ENCODE peak calls at places on chromosomes 13 and 19, in seven cellular contexts. J is prostate gland, C is endothelial cell of umbilical vein, X is HCT116, M is sigmoid colon, G is breast epithelium, U is Panc1. S is an unnamed sample.

GRCh38 chr13:109755551-109755950 is 30.8 kb downstream of the IRS2 start:
- DNase-seq in J (no peak), C (no peak), X (no peak), M (no peak), G (peak; percentile 16), U (no peak), S (no peak)

GRCh38 chr19:50232600-50232999 is 29.2 kb downstream of the MYH14 start:
- DNase-seq in J (no peak), C (no peak), X (no peak), M (no peak), G (no peak), U (no peak), S (no peak)

GRCh38 chr13:41459754-41460111 is 2.4 kb downstream of the RGCC start:
- DNase-seq in J (no peak), C (no peak), X (no peak), M (no peak), G (no peak), U (no peak), S (no peak)

GRCh38 chr19:30391554-30392551 is 19.7 kb downstream of the ZNF536 start:
- DNase-seq in J (no peak), C (no peak), X (no peak), M (no peak), G (no peak), U (no peak), S (peak; percentile 71)

GRCh38 chr19:17847538-17848366 is at the start of gene JAK3:
- DNase-seq in J (no peak), C (peak; percentile 70), X (no peak), M (no peak), G (no peak), U (no peak), S (peak; percentile 94)

GRCh38 chr19:56350416-56351045 is 35.9 kb upstream of the ZSCAN5A start:
- DNase-seq in J (peak; percentile 11), C (peak; percentile 55), X (peak; percentile 24), M (no peak), G (peak; percentile 22), U (peak; percentile 45), S (peak; percentile 84)

GRCh38 chr19:18875726-18876125 is 20.2 kb downstream of the CERS1 start:
- DNase-seq in J (no peak), C (no peak), X (no peak), M (no peak), G (no peak), U (no peak), S (no peak)

GRCh38 chr19:19040417-19040816 is 7.0 kb downstream of the ARMC6 start:
- DNase-seq in J (peak; percentile 75), C (no peak), X (no peak), M (peak; percentile 89), G (peak; percentile 76), U (no peak), S (no peak)

GRCh38 chr19:52735734-52736133 is 890 bp upstream of the ZNF611 start:
- DNase-seq in J (peak; percentile 61), C (peak; percentile 72), X (no peak), M (peak; percentile 85), G (peak; percentile 80), U (no peak), S (peak; percentile 97)

GRCh38 chr13:36919833-36920611 is at the start of gene SMAD9:
- DNase-seq in J (peak; percentile 76), C (peak; percentile 58), X (peak; percentile 1), M (peak; percentile 91), G (peak; percentile 30), U (no peak), S (peak; percentile 78)

GRCh38 chr13:44713793-44714469 is 137.8 kb upstream of the TSC22D1 start:
- DNase-seq in J (no peak), C (peak; percentile 81), X (peak; percentile 79), M (no peak), G (peak; percentile 56), U (no peak), S (no peak)

GRCh38 chr19:50486823-50487515 is 10.3 kb upstream of the GARIN5A start:
- DNase-seq in J (no peak), C (peak; percentile 15), X (peak; percentile 80), M (no peak), G (no peak), U (no peak), S (peak; percentile 97)

GRCh38 chr13:95707442-95708389 is 30.8 kb downstream of the DNAJC3 start:
- DNase-seq in J (no peak), C (no peak), X (no peak), M (no peak), G (no peak), U (no peak), S (no peak)

GRCh38 chr13:98451676-98452105 is 125.2 kb downstream of the STK24 start:
- DNase-seq in J (no peak), C (no peak), X (no peak), M (peak; percentile 92), G (no peak), U (no peak), S (no peak)

GRCh38 chr13:92589955-92590354 is 636.7 kb upstream of the GPC6 start:
- DNase-seq in J (no peak), C (no peak), X (no peak), M (no peak), G (no peak), U (no peak), S (no peak)

GRCh38 chr13:84192125-84192524 is 309.9 kb upstream of the SLITRK1 start:
- DNase-seq in J (no peak), C (no peak), X (no peak), M (no peak), G (no peak), U (no peak), S (no peak)

GRCh38 chr13:37681295-37682032 is 82.9 kb upstream of the POSTN start:
- DNase-seq in J (no peak), C (peak; percentile 95), X (no peak), M (no peak), G (no peak), U (no peak), S (no peak)

GRCh38 chr13:83557845-83558244 is 324.4 kb downstream of the SLITRK1 start:
- DNase-seq in J (no peak), C (no peak), X (no peak), M (no peak), G (no peak), U (no peak), S (no peak)

GRCh38 chr13:73212482-73212881 is 153.7 kb downstream of the KLF5 start:
- DNase-seq in J (no peak), C (no peak), X (no peak), M (no peak), G (no peak), U (no peak), S (no peak)

GRCh38 chr13:85074543-85075313 is 724.5 kb downstream of the SLITRK6 start:
- DNase-seq in J (no peak), C (no peak), X (no peak), M (no peak), G (no peak), U (no peak), S (no peak)

GRCh38 chr19:11377237-11377636 is 2.8 kb downstream of the SWSAP1 start:
- DNase-seq in J (peak; percentile 54), C (peak; percentile 50), X (no peak), M (peak; percentile 85), G (no peak), U (no peak), S (peak; percentile 27)

GRCh38 chr19:53652476-53652875 is 20.7 kb downstream of the DPRX start:
- DNase-seq in J (no peak), C (no peak), X (no peak), M (no peak), G (no peak), U (no peak), S (no peak)

GRCh38 chr19:3243851-3244700 is 19.6 kb downstream of the CELF5 start:
- DNase-seq in J (no peak), C (peak; percentile 43), X (peak; percentile 15), M (no peak), G (no peak), U (no peak), S (peak; percentile 88)

GRCh38 chr19:7225741-7226140 is 68.5 kb downstream of the INSR start:
- DNase-seq in J (no peak), C (no peak), X (no peak), M (no peak), G (no peak), U (no peak), S (no peak)

GRCh38 chr13:25300861-25301346 is 521 bp upstream of the NUP58 start:
- DNase-seq in J (peak; percentile 10), C (no peak), X (no peak), M (peak; percentile 71), G (no peak), U (no peak), S (peak; percentile 48)

DNA sequence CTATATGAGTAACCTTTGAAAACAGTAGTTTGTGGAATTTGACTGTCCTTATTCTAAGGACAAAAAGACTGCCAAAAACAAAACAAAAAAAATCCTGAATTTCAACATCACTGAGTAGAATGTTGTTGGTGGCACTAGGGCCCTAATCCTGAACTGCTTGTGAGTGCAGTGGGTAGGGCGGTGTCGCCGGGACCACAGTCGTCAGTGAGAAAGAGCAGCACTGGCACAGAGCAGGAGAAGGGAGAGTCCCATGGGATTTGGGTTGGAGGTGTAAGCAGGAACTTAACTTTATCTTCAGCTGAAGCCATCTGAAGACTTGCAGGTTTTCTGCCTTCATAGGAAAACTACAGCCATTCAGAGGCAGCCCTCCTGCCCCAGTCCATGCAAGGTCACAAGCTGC is 5.6 kb downstream of the PCID2 start:
- DNase-seq in J (no peak), C (no peak), X (no peak), M (no peak), G (no peak), U (no peak), S (no peak)
- H3K4me1 ChIP-seq in J (peaks cover under 1% of the 10 kb centered on the region), C (peaks cover 11% of the 10 kb centered on the region), X (peaks cover 7% of the 10 kb centered on the region), M (peaks cover 49% of the 10 kb centered on the region), G (peaks cover 11% of the 10 kb centered on the region), U (peaks cover 15% of the 10 kb centered on the region), S (peaks cover 21% of the 10 kb centered on the region)

DNA sequence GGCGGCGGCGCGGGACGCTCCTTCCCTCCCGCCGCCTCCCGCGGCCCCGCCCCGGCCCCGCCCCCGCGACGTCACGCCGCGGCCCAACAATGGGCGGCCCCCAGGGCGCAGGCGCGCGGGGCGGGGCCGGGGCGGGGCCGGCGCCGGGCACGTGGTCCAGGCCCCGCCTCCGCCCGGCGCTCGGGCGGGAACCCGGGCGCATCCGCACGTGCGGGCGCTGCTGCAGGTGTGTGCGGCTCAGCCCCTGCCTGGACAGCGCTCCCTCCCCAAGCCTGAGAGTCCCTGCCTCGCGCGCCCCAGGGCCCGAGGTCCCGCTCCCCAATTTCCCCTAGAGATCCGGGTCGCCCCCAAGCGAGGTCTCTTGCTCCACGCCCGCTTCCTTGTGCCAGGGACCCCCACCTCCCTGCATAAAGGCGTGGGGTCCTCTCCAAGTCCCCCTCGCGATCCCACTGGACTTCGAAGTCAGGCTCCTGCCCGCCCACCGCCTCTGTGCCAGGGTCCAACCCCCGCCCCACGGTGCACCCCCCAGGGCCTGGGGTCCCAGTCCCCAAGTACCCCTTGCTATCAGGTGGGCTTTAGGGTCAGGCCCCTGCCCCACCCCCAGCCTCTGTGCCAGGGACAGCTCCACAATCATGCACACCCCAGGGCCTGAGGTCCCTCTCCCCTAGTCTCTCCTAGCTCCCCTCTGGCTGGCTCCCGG is at the start of gene MEX3D:
- DNase-seq in J (peak; percentile 68), C (peak; percentile 23), X (no peak), M (peak; percentile 89), G (peak; percentile 62), U (no peak), S (peak; percentile 83)
- H3K27ac ChIP-seq in J (peak within 1 kb of the TSS; percentile 91), C (peak within 1 kb of the TSS; percentile 96), X (peak within 1 kb of the TSS; percentile 88), M (peak within 1 kb of the TSS; percentile 88), G (peak within 1 kb of the TSS; percentile 92), U (no peak within 1 kb of the TSS), S (no peak within 1 kb of the TSS)

GRCh38 chr19:4971816-4972495 is 3.0 kb downstream of the KDM4B start:
- DNase-seq in J (no peak), C (no peak), X (no peak), M (no peak), G (no peak), U (no peak), S (no peak)
- TF ChIP-seq POLR2AphosphoS5 in J (no peak), C (no peak), X (no peak), M (no peak), G (no peak), U (no peak), S (no peak)

GRCh38 chr19:16452321-16452720 is 19.4 kb downstream of the EPS15L1 start:
- DNase-seq in J (no peak), C (no peak), X (no peak), M (no peak), G (no peak), U (no peak), S (peak; percentile 42)
- H3K4me1 ChIP-seq in J (peaks cover 8% of the 10 kb centered on the region), C (peaks cover 18% of the 10 kb centered on the region), X (peaks cover 9% of the 10 kb centered on the region), M (peaks cover 24% of the 10 kb centered on the region), G (peaks cover 8% of the 10 kb centered on the region), U (peaks cover 9% of the 10 kb centered on the region), S (peaks cover 9% of the 10 kb centered on the region)

S was measured in GM23338.